ENCODE peak calls at places on chromosomes 12 and 14, in six cellular contexts. F is T-helper 1 cell; W is GDM1; H is mesenchymal stem cell; G is activated naive CD4-positive, alpha-beta T cell treated with anti-CD3 and anti-CD28 coated beads, Interleukin-2, amount 10 ng/mL, durations not matched to agents 7 days and 5 days; I is activated effector memory CD4-positive, alpha-beta T cell treated with Interleukin-2 at 50 U/mL for 16 hours. Q is an unnamed sample.

GRCh38 chr14:20623798-20624197 is 17.7 kb downstream of the OR6S1 start:
- DNase-seq in H (no peak), W (no peak), I (no peak), G (no peak), F (no peak), Q (no peak)

GRCh38 chr12:43758247-43758727 is 303 bp downstream of the PUS7L start:
- DNase-seq in I (no peak), W (no peak), H (no peak), G (no peak), F (no peak), Q (no peak)

GRCh38 chr12:3117144-3117581 is 40.0 kb downstream of the TSPAN9 start:
- DNase-seq in G (no peak), I (no peak), W (no peak), F (no peak), H (peak; percentile 65), Q (no peak)

GRCh38 chr12:110379642-110380041 is 23.9 kb downstream of the ANAPC7 start:
- DNase-seq in H (no peak), W (no peak), F (no peak), I (no peak), G (no peak), Q (no peak)

GRCh38 chr14:34931206-34931605 is 51.6 kb upstream of the SRP54 start:
- DNase-seq in H (no peak), F (no peak), W (no peak), G (peak; percentile 37), I (peak; percentile 2), Q (no peak)

GRCh38 chr12:76713986-76714385 is 49.9 kb upstream of the ZDHHC17 start:
- DNase-seq in F (no peak), H (no peak), I (no peak), W (no peak), G (no peak), Q (no peak)

GRCh38 chr14:39168591-39168990 is 1.5 kb downstream of the TRAPPC6B start:
- DNase-seq in G (no peak), I (no peak), H (no peak), F (no peak), W (no peak), Q (no peak)

GRCh38 chr12:48454675-48455074 is 17.7 kb upstream of the ANP32D start:
- DNase-seq in W (no peak), G (no peak), H (peak; percentile 20), I (no peak), F (no peak), Q (no peak)

GRCh38 chr14:90109858-90110257 is 48.1 kb downstream of the KCNK13 start:
- DNase-seq in F (no peak), I (no peak), W (no peak), G (no peak), H (no peak), Q (no peak)

GRCh38 chr12:121610239-121611149 is 15.8 kb upstream of the ORAI1 start:
- DNase-seq in F (no peak), G (no peak), I (no peak), W (no peak), H (peak; percentile 33), Q (no peak)

GRCh38 chr14:37171678-37172023 is 755 bp downstream of the SLC25A21 start:
- DNase-seq in H (no peak), G (no peak), F (no peak), I (no peak), W (no peak), Q (no peak)

GRCh38 chr14:89701079-89702043 is 253.2 kb downstream of the EFCAB11 start:
- DNase-seq in W (no peak), F (peak; percentile 75), H (peak; percentile 62), I (peak; percentile 75), G (peak; percentile 88), Q (peak; percentile 75)

GRCh38 chr14:105475916-105476845 is 1.6 kb downstream of the CRIP2 start:
- DNase-seq in G (no peak), I (no peak), F (no peak), H (peak; percentile 65), W (no peak), Q (no peak)

GRCh38 chr12:70154960-70155589 is 88.2 kb upstream of the CNOT2 start:
- DNase-seq in F (no peak), H (peak; percentile 11), W (no peak), G (no peak), I (no peak), Q (no peak)

GRCh38 chr14:41605550-41606248 is 977 bp upstream of the LRFN5 start:
- DNase-seq in F (no peak), I (no peak), H (peak; percentile 80), G (no peak), W (no peak), Q (peak; percentile 30)

GRCh38 chr14:53109028-53109687 is 44.0 kb downstream of the DDHD1 start:
- DNase-seq in F (peak; percentile 10), I (peak; percentile 28), H (peak; percentile 38), W (peak; percentile 68), G (peak; percentile 83), Q (no peak)

GRCh38 chr12:112998997-112999767 is 20.9 kb downstream of the OAS2 start:
- DNase-seq in I (no peak), F (no peak), G (no peak), W (no peak), H (no peak), Q (no peak)

Q was measured in NCI-H1436.